ENCODE peak calls at places on chromosomes 13 and 19, in ten cellular contexts. One of them, this sample, is unnamed.

GRCh38 chr13:73368608-73369007 is 309.8 kb downstream of the KLF5 start:
- DNase-seq in H1: no peak
- DNase-seq in lung: no peak
- DNase-seq in HFF-Myc: no peak
- DNase-seq in heart right ventricle: no peak
- DNase-seq in uterus: no peak
- DNase-seq in brain microvascular endothelial cell: no peak
- DNase-seq in GM06990: no peak
- DNase-seq in tibial nerve: no peak
- DNase-seq in heart left ventricle: no peak
- DNase-seq in this sample: no peak

GRCh38 chr13:98507060-98507797 is 69.7 kb downstream of the STK24 start:
- DNase-seq in H1: peak
- DNase-seq in lung: peak
- DNase-seq in HFF-Myc: no peak
- DNase-seq in heart right ventricle: peak
- DNase-seq in uterus: peak
- DNase-seq in brain microvascular endothelial cell: peak
- DNase-seq in GM06990: no peak
- DNase-seq in tibial nerve: peak
- DNase-seq in heart left ventricle: peak
- DNase-seq in this sample: no peak

GRCh38 chr19:24069907-24070657 is 16.9 kb upstream of the ZNF254 start:
- DNase-seq in H1: no peak
- DNase-seq in lung: no peak
- DNase-seq in HFF-Myc: no peak
- DNase-seq in heart right ventricle: no peak
- DNase-seq in uterus: no peak
- DNase-seq in brain microvascular endothelial cell: peak
- DNase-seq in GM06990: no peak
- DNase-seq in tibial nerve: no peak
- DNase-seq in heart left ventricle: no peak
- DNase-seq in this sample: no peak

GRCh38 chr13:40149611-40150283 is 494.3 kb downstream of the COG6 start:
- DNase-seq in H1: no peak
- DNase-seq in lung: no peak
- DNase-seq in HFF-Myc: peak
- DNase-seq in heart right ventricle: peak
- DNase-seq in uterus: peak
- DNase-seq in brain microvascular endothelial cell: peak
- DNase-seq in GM06990: no peak
- DNase-seq in tibial nerve: peak
- DNase-seq in heart left ventricle: no peak
- DNase-seq in this sample: peak

GRCh38 chr13:114226088-114226487 is 8.6 kb upstream of the CDC16 start:
- DNase-seq in H1: no peak
- DNase-seq in lung: no peak
- DNase-seq in HFF-Myc: no peak
- DNase-seq in heart right ventricle: no peak
- DNase-seq in uterus: no peak
- DNase-seq in brain microvascular endothelial cell: no peak
- DNase-seq in GM06990: no peak
- DNase-seq in tibial nerve: no peak
- DNase-seq in heart left ventricle: no peak
- DNase-seq in this sample: no peak

GRCh38 chr19:31444931-31445330 is 95.7 kb upstream of the TSHZ3 start:
- DNase-seq in H1: no peak
- DNase-seq in lung: peak
- DNase-seq in HFF-Myc: no peak
- DNase-seq in heart right ventricle: no peak
- DNase-seq in uterus: no peak
- DNase-seq in brain microvascular endothelial cell: no peak
- DNase-seq in GM06990: no peak
- DNase-seq in tibial nerve: no peak
- DNase-seq in heart left ventricle: no peak
- DNase-seq in this sample: no peak

GRCh38 chr13:48221301-48222190 is 11.5 kb upstream of the ITM2B start:
- DNase-seq in H1: no peak
- DNase-seq in lung: no peak
- DNase-seq in HFF-Myc: no peak
- DNase-seq in heart right ventricle: no peak
- DNase-seq in uterus: peak
- DNase-seq in brain microvascular endothelial cell: no peak
- DNase-seq in GM06990: no peak
- DNase-seq in tibial nerve: peak
- DNase-seq in heart left ventricle: no peak
- DNase-seq in this sample: no peak

GRCh38 chr13:44402902-44403719 is 29.5 kb downstream of the SERP2 start:
- DNase-seq in H1: no peak
- DNase-seq in lung: no peak
- DNase-seq in HFF-Myc: no peak
- DNase-seq in heart right ventricle: no peak
- DNase-seq in uterus: no peak
- DNase-seq in brain microvascular endothelial cell: no peak
- DNase-seq in GM06990: no peak
- DNase-seq in tibial nerve: no peak
- DNase-seq in heart left ventricle: no peak
- DNase-seq in this sample: no peak

GRCh38 chr19:44876930-44877530 is 14.0 kb upstream of the TOMM40 start:
- DNase-seq in H1: no peak
- DNase-seq in lung: no peak
- DNase-seq in HFF-Myc: no peak
- DNase-seq in heart right ventricle: no peak
- DNase-seq in uterus: no peak
- DNase-seq in brain microvascular endothelial cell: no peak
- DNase-seq in GM06990: no peak
- DNase-seq in tibial nerve: no peak
- DNase-seq in heart left ventricle: peak
- DNase-seq in this sample: no peak

DNA sequence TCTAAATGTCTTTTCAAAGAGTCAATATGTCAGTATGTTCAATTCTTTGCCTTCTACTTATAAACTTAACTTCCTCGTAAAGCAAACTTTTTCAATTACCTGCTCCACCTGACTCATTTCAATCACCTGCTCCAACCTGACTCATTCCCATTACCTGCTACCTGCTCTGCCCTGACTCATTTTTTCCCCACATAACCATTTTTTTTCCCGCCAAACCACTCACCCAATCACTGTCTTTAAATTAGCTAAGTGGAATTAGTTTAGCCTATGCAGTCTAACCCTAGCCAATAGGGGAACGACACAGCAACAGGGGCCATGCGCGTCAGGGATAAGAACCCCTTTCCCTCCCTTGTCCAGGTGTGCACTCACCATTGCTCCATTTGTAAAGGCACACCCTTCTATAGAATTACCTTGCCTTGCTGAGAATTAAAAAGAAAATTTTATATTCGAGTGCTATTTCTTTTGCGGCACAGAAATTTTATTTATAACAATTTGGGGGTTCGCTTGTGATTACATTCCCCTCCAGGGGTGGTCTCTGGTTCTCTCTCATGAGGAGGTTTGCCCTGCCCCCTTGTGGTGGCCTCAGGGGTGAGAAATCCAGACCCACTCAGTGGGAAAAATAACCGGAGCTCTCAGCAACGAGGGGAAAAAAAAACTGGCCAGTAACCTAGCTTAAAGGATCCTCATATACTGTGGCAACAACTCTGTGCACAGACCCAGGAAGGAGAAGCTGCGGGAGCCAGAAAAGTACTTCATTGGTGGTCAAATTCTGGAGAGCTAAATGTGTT is 193.1 kb downstream of the ZNF486 start:
- DNase-seq in H1: no peak
- DNase-seq in lung: no peak
- DNase-seq in HFF-Myc: no peak
- DNase-seq in heart right ventricle: no peak
- DNase-seq in uterus: no peak
- DNase-seq in brain microvascular endothelial cell: no peak
- DNase-seq in GM06990: no peak
- DNase-seq in tibial nerve: no peak
- DNase-seq in heart left ventricle: no peak
- DNase-seq in this sample: no peak
- TF ChIP-seq CTCF in H1: peak
- TF ChIP-seq CTCF in lung: no peak
- TF ChIP-seq CTCF in HFF-Myc: peak
- TF ChIP-seq CTCF in heart right ventricle: no peak
- TF ChIP-seq CTCF in uterus: no peak
- TF ChIP-seq CTCF in brain microvascular endothelial cell: peak
- TF ChIP-seq CTCF in GM06990: no peak
- TF ChIP-seq CTCF in tibial nerve: no peak
- TF ChIP-seq CTCF in heart left ventricle: peak
- TF ChIP-seq CTCF in this sample: no peak

DNA sequence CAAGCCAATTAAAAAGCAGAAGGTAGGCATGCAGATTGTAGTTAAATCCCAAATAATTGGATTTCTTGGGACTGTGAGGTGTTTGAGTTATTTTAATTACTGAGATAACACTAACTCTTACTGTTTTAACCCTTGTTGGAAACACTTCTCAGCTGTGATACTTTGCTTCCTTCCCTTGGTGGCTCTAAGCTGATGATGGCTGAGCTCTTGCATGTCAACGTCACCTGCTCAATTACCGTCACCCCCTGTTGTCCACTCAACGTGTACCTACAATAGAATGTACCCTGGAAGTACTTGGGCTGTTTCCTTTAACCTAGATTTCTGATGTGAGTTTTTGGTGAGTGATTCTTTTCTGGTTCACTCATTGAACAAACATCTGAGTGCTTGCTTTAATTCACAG is 303.4 kb downstream of the SLC7A1 start:
- DNase-seq in H1: no peak
- DNase-seq in lung: no peak
- DNase-seq in HFF-Myc: no peak
- DNase-seq in heart right ventricle: no peak
- DNase-seq in uterus: no peak
- DNase-seq in brain microvascular endothelial cell: no peak
- DNase-seq in GM06990: no peak
- DNase-seq in tibial nerve: no peak
- DNase-seq in heart left ventricle: no peak
- DNase-seq in this sample: no peak
- H3K4me3 ChIP-seq in H1: no peak
- H3K4me3 ChIP-seq in lung: no peak
- H3K4me3 ChIP-seq in HFF-Myc: no peak
- H3K4me3 ChIP-seq in heart right ventricle: no peak
- H3K4me3 ChIP-seq in uterus: no peak
- H3K4me3 ChIP-seq in brain microvascular endothelial cell: no peak
- H3K4me3 ChIP-seq in GM06990: no peak
- H3K4me3 ChIP-seq in tibial nerve: no peak
- H3K4me3 ChIP-seq in heart left ventricle: no peak
- H3K4me3 ChIP-seq in this sample: no peak

GRCh38 chr13:59680429-59681024 is 483.2 kb downstream of the DIAPH3 start:
- DNase-seq in H1: no peak
- DNase-seq in lung: no peak
- DNase-seq in HFF-Myc: no peak
- DNase-seq in heart right ventricle: no peak
- DNase-seq in uterus: no peak
- DNase-seq in brain microvascular endothelial cell: no peak
- DNase-seq in GM06990: no peak
- DNase-seq in tibial nerve: no peak
- DNase-seq in heart left ventricle: no peak
- DNase-seq in this sample: no peak

GRCh38 chr13:59674616-59675015 is 489.1 kb downstream of the DIAPH3 start:
- DNase-seq in H1: no peak
- DNase-seq in lung: no peak
- DNase-seq in HFF-Myc: no peak
- DNase-seq in heart right ventricle: no peak
- DNase-seq in uterus: no peak
- DNase-seq in brain microvascular endothelial cell: no peak
- DNase-seq in GM06990: no peak
- DNase-seq in tibial nerve: no peak
- DNase-seq in heart left ventricle: no peak
- DNase-seq in this sample: no peak

GRCh38 chr13:59679239-59679638 is 484.5 kb downstream of the DIAPH3 start:
- DNase-seq in H1: no peak
- DNase-seq in lung: no peak
- DNase-seq in HFF-Myc: no peak
- DNase-seq in heart right ventricle: no peak
- DNase-seq in uterus: no peak
- DNase-seq in brain microvascular endothelial cell: no peak
- DNase-seq in GM06990: no peak
- DNase-seq in tibial nerve: no peak
- DNase-seq in heart left ventricle: no peak
- DNase-seq in this sample: no peak

GRCh38 chr13:59677430-59677829 is 486.3 kb downstream of the DIAPH3 start:
- DNase-seq in H1: no peak
- DNase-seq in lung: no peak
- DNase-seq in HFF-Myc: no peak
- DNase-seq in heart right ventricle: no peak
- DNase-seq in uterus: no peak
- DNase-seq in brain microvascular endothelial cell: no peak
- DNase-seq in GM06990: no peak
- DNase-seq in tibial nerve: no peak
- DNase-seq in heart left ventricle: no peak
- DNase-seq in this sample: no peak

DNA sequence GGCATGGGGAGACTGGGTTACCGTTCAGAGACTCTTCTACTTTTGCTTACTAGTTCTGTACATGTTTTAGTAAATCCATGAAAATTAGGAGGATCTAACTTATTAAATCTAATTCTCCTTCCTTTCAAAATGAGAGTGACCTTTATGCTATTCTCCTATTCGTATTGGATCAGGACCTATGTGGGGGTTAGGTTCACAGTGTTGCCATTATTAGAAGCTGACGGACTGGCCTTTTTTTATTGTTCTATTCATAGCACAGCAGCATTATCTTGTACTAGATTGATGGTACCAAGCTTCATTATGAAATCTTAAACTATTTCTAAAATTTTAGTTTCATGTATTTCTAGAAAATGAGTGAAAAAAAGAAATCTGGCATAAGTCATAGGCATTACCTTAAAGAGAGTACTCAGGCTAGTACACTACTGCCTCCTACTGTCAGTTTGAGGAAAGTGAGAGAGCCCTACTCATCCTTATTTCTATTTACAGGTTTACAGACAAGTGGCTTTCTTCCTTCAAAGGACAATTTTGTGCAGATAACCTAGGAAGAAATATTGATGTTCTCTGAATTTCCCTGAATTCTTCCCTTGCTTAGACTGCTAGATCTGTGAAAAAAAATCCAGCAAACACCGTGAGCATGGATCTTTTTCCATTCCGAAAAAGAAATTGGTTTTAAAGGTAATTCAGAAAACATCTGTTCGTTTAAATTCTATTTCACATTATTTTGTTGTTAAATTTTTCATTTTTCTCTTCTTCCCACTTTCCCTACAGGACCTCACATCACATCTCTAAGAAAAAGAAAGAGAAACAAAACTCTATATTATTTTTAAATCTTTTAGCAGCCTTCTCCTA is 485.5 kb downstream of the DIAPH3 start:
- DNase-seq in H1: no peak
- DNase-seq in lung: no peak
- DNase-seq in HFF-Myc: peak
- DNase-seq in heart right ventricle: peak
- DNase-seq in uterus: no peak
- DNase-seq in brain microvascular endothelial cell: peak
- DNase-seq in GM06990: peak
- DNase-seq in tibial nerve: peak
- DNase-seq in heart left ventricle: no peak
- DNase-seq in this sample: peak
- TF ChIP-seq CTCF in H1: peak
- TF ChIP-seq CTCF in lung: peak
- TF ChIP-seq CTCF in HFF-Myc: peak
- TF ChIP-seq CTCF in heart right ventricle: peak
- TF ChIP-seq CTCF in uterus: peak
- TF ChIP-seq CTCF in brain microvascular endothelial cell: peak
- TF ChIP-seq CTCF in GM06990: peak
- TF ChIP-seq CTCF in tibial nerve: peak
- TF ChIP-seq CTCF in heart left ventricle: peak
- TF ChIP-seq CTCF in this sample: peak

GRCh38 chr19:37243206-37243632 is 25.2 kb downstream of the ZNF383 start:
- DNase-seq in H1: no peak
- DNase-seq in lung: no peak
- DNase-seq in HFF-Myc: no peak
- DNase-seq in heart right ventricle: no peak
- DNase-seq in uterus: no peak
- DNase-seq in brain microvascular endothelial cell: no peak
- DNase-seq in GM06990: no peak
- DNase-seq in tibial nerve: no peak
- DNase-seq in heart left ventricle: no peak
- DNase-seq in this sample: no peak
- H3K4me3 ChIP-seq in H1: no peak
- H3K4me3 ChIP-seq in lung: no peak
- H3K4me3 ChIP-seq in HFF-Myc: no peak
- H3K4me3 ChIP-seq in heart right ventricle: no peak
- H3K4me3 ChIP-seq in uterus: no peak
- H3K4me3 ChIP-seq in brain microvascular endothelial cell: no peak
- H3K4me3 ChIP-seq in GM06990: no peak
- H3K4me3 ChIP-seq in tibial nerve: no peak
- H3K4me3 ChIP-seq in heart left ventricle: no peak
- H3K4me3 ChIP-seq in this sample: no peak